ENCODE peak calls at places on chromosomes 13 and 19, in five cellular contexts. W is left lung, U is ovary, O is upper lobe of right lung, A is mesendoderm. M is an unnamed sample. For H3K4me1 and H3K27me3, the result is how much of the 10 kb centered on the place peaks cover.

GRCh38 chr13:99380921-99381645 is 73.9 kb upstream of the GPR183 start:
- DNase-seq in W (no peak), O (no peak), A (no peak), U (no peak), M (no peak)

GRCh38 chr19:46009530-46010510 is 13.0 kb downstream of the PGLYRP1 start:
- DNase-seq in O (peak), W (peak), A (peak), U (peak), M (no peak)

GRCh38 chr13:32426981-32427851 is 714 bp downstream of the N4BP2L1 start:
- DNase-seq in A (peak), O (peak), U (peak), W (peak), M (no peak)

GRCh38 chr13:78603240-78603947 is at the start of gene POU4F1:
- DNase-seq in W (peak), O (no peak), U (no peak), A (peak), M (no peak)

GRCh38 chr19:6378036-6378435 is 2.3 kb upstream of the PSPN start:
- DNase-seq in O (no peak), U (no peak), W (no peak), A (peak), M (no peak)

GRCh38 chr13:51761638-51762350 is 42.2 kb downstream of the DHRS12 start:
- DNase-seq in O (no peak), W (no peak), U (no peak), A (no peak), M (no peak)

GRCh38 chr19:40231544-40232424 is 5.3 kb upstream of the CCNP start:
- DNase-seq in O (no peak), A (peak), U (no peak), W (no peak), M (peak)

GRCh38 chr19:10193666-10194499 is 870 bp downstream of the DNMT1 start:
- DNase-seq in O (no peak), A (peak), U (no peak), W (peak), M (peak)

GRCh38 chr13:26222523-26223046 is 471 bp upstream of the RNF6 start:
- DNase-seq in U (no peak), O (no peak), W (no peak), A (no peak), M (no peak)

GRCh38 chr19:32349724-32350475 is 4.5 kb downstream of the ZNF507 start:
- DNase-seq in W (no peak), O (no peak), U (no peak), A (no peak), M (no peak)

GRCh38 chr13:43785681-43786471 is 896 bp downstream of the ENOX1 start:
- DNase-seq in U (peak), A (peak), W (peak), O (peak), M (no peak)

GRCh38 chr13:24540236-24541126 is 27.9 kb upstream of the PARP4 start:
- DNase-seq in W (peak), O (no peak), U (no peak), A (peak), M (no peak)

GRCh38 chr19:48363500-48363809 is 285 bp downstream of the TMEM143 start:
- DNase-seq in O (no peak), A (no peak), U (peak), W (no peak), M (no peak)

GRCh38 chr19:16626796-16627193 is 1.2 kb downstream of the MED26 start:
- DNase-seq in O (no peak), A (no peak), U (no peak), W (no peak), M (no peak)

GRCh38 chr13:105814219-105814901 is 721.1 kb downstream of the EFNB2 start:
- DNase-seq in W (no peak), U (no peak), O (no peak), A (no peak), M (no peak)

GRCh38 chr19:679418-680286 is 3.5 kb downstream of the FSTL3 start:
- DNase-seq in O (peak), A (peak), U (peak), W (peak), M (no peak)

GRCh38 chr19:31908486-31909255 is 436.7 kb upstream of the ZNF507 start:
- DNase-seq in U (peak), O (no peak), A (no peak), W (no peak), M (no peak)

GRCh38 chr13:108003626-108004025 is 211.7 kb downstream of the LIG4 start:
- DNase-seq in W (no peak), U (no peak), O (no peak), A (no peak), M (no peak)

GRCh38 chr13:88107486-88108044 is 436.4 kb downstream of the SLITRK5 start:
- DNase-seq in A (no peak), O (no peak), W (no peak), U (no peak), M (no peak)

GRCh38 chr13:36192166-36192565 is 22.2 kb downstream of the SOHLH2 start:
- DNase-seq in O (no peak), U (no peak), W (no peak), A (peak), M (no peak)

GRCh38 chr13:99326012-99326411 is 18.8 kb upstream of the GPR183 start:
- DNase-seq in W (no peak), O (no peak), U (no peak), A (no peak), M (no peak)

GRCh38 chr19:39802958-39803357 is 24.3 kb downstream of the LEUTX start:
- DNase-seq in W (no peak), A (peak), O (no peak), U (no peak), M (no peak)

GRCh38 chr13:101661839-101662238 is 209.4 kb downstream of the ITGBL1 start:
- DNase-seq in W (no peak), A (no peak), O (no peak), U (no peak), M (no peak)

GRCh38 chr19:13051581-13052165 is 51.0 kb downstream of the LYL1 start:
- DNase-seq in U (peak), W (peak), O (peak), A (peak), M (no peak)
- H3K4me1 ChIP-seq in U (half or more), W (half or more), O (half or more), A (under half), M (under half)

GRCh38 chr13:20231839-20232555 is at the start of gene GJB6:
- DNase-seq in A (peak), O (no peak), W (peak), U (no peak), M (no peak)
- H3K27ac ChIP-seq in A (no peak), O (no peak), W (no peak), U (no peak), M (no peak)

GRCh38 chr13:28530729-28531194 is 35.8 kb upstream of the FLT1 start:
- DNase-seq in A (no peak), U (no peak), W (peak), O (no peak), M (no peak)
- H3K27me3 ChIP-seq in A (under half), U (under half), W (under half), O (under half), M (under half)

DNA sequence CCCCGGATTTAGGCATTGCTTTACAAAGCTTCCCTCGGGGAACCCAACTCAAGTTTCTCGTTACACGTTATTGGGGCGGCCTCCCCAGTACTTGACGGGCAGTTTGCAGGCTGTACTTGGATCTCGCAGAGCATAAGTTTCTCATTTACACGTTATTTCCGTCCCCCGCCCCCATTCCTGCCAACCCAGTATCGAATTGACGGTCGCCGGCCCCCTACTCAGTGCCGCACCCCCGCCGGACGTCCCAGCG is 525 bp downstream of the SMG9 start:
- DNase-seq in A (no peak), U (no peak), O (no peak), W (no peak), M (no peak)
- H3K4me1 ChIP-seq in A (under half), U (under half), O (under half), W (under half), M (under half)

GRCh38 chr13:34223984-34224383 is 406.0 kb downstream of the RFC3 start:
- DNase-seq in W (no peak), O (no peak), U (no peak), A (no peak), M (no peak)
- H3K27ac ChIP-seq in W (no peak), O (no peak), U (no peak), A (no peak), M (no peak)

DNA sequence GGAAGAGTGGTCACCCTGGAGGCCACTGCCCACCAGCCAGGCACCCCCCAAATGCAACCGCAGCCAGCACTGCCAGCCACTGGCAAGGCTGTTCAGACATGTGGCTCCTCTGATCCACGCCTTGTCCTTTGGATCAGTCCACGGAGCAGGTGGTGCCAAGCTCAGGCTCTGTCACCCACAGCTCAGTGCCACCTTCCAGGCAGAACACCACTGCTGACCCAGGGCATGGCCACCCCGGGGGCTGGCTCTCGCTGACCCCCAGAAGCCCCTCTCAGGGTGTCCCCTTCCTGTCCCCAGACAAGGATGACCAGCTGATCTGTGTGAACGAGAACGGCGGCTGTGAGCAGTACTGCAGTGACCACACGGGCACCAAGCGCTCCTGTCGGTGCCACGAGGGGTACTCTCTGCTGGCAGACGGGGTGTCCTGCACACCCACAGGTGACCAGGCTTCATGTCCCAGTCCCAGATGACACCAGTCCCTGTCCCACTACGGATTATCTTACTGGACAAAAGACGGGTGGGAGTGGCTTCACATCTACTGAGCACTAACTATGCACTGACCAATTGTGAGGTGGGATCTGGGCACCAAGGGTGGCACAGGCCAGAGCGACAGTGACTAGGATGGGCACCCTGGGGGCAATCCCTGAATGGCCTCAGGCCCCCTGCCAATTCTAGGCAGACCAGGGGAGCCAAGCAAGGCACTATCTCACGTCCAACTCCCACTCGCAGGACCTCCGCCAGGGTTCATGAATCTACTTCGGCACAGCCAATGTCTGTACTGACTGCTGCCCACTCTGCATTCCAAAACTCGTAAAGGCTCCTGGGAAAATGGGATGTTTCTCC is 7.0 kb upstream of the F10 start:
- DNase-seq in W (peak), U (no peak), O (no peak), A (no peak), M (no peak)
- H3K27me3 ChIP-seq in W (under half), U (under half), O (under half), A (under half), M (under half)

GRCh38 chr13:114038211-114038613 is 64.3 kb upstream of the C13orf46 start:
- DNase-seq in O (no peak), U (no peak), A (no peak), W (peak), M (no peak)

GRCh38 chr13:114037674-114038073 is 63.8 kb upstream of the C13orf46 start:
- DNase-seq in O (no peak), U (no peak), W (peak), A (no peak), M (no peak)

GRCh38 chr13:114039471-114040141 is 65.7 kb upstream of the C13orf46 start:
- DNase-seq in U (no peak), W (no peak), A (no peak), O (no peak), M (no peak)

GRCh38 chr13:114041493-114041892 is 67.6 kb upstream of the C13orf46 start:
- DNase-seq in W (no peak), A (no peak), U (no peak), O (no peak), M (no peak)

GRCh38 chr13:114038900-114039299 is 65.0 kb upstream of the C13orf46 start:
- DNase-seq in W (no peak), A (no peak), U (no peak), O (no peak), M (no peak)
- H3K4me1 ChIP-seq in W (under half), A (under half), U (under half), O (under half), M (under half)

M was measured in iPS DF 6.9.